ENCODE peak calls at places on chromosome 5, in five cellular contexts. One of them, this sample, is unnamed.

GRCh38 chr5:14178671-14179211 is 35.6 kb downstream of the TRIO start:
- DNase-seq in NCI-H526 treated with DMSO at 0.1 percent for 48 hours: no peak
- DNase-seq in endothelial cell: no peak
- DNase-seq in activated CD8-positive, alpha-beta memory T cell treated with anti-CD3 and anti-CD28 coated beads for 1 hour: no peak
- DNase-seq in NCI-H446 treated with DMSO at 0.1 percent for 48 hours: no peak
- DNase-seq in this sample: no peak

GRCh38 chr5:33233013-33233463 is 207.7 kb upstream of the TARS1 start:
- DNase-seq in activated CD8-positive, alpha-beta memory T cell treated with anti-CD3 and anti-CD28 coated beads for 1 hour: no peak
- DNase-seq in endothelial cell: no peak
- DNase-seq in NCI-H526 treated with DMSO at 0.1 percent for 48 hours: no peak
- DNase-seq in NCI-H446 treated with DMSO at 0.1 percent for 48 hours: no peak
- DNase-seq in this sample: no peak

GRCh38 chr5:152086668-152087067 is 162.0 kb upstream of the GLRA1 start:
- DNase-seq in NCI-H526 treated with DMSO at 0.1 percent for 48 hours: no peak
- DNase-seq in endothelial cell: no peak
- DNase-seq in NCI-H446 treated with DMSO at 0.1 percent for 48 hours: no peak
- DNase-seq in activated CD8-positive, alpha-beta memory T cell treated with anti-CD3 and anti-CD28 coated beads for 1 hour: no peak
- DNase-seq in this sample: no peak

GRCh38 chr5:55538621-55539020 is 3.9 kb upstream of the PLPP1 start:
- DNase-seq in endothelial cell: no peak
- DNase-seq in NCI-H446 treated with DMSO at 0.1 percent for 48 hours: no peak
- DNase-seq in activated CD8-positive, alpha-beta memory T cell treated with anti-CD3 and anti-CD28 coated beads for 1 hour: no peak
- DNase-seq in NCI-H526 treated with DMSO at 0.1 percent for 48 hours: no peak
- DNase-seq in this sample: no peak

GRCh38 chr5:73265641-73266040 is 92.6 kb downstream of the TMEM174 start:
- DNase-seq in NCI-H526 treated with DMSO at 0.1 percent for 48 hours: no peak
- DNase-seq in NCI-H446 treated with DMSO at 0.1 percent for 48 hours: no peak
- DNase-seq in endothelial cell: no peak
- DNase-seq in activated CD8-positive, alpha-beta memory T cell treated with anti-CD3 and anti-CD28 coated beads for 1 hour: no peak
- DNase-seq in this sample: peak; percentile 55

GRCh38 chr5:103473725-103474124 is 88.9 kb downstream of the NUDT12 start:
- DNase-seq in NCI-H526 treated with DMSO at 0.1 percent for 48 hours: no peak
- DNase-seq in endothelial cell: no peak
- DNase-seq in activated CD8-positive, alpha-beta memory T cell treated with anti-CD3 and anti-CD28 coated beads for 1 hour: no peak
- DNase-seq in NCI-H446 treated with DMSO at 0.1 percent for 48 hours: no peak
- DNase-seq in this sample: no peak

GRCh38 chr5:36378551-36378950 is 76.8 kb upstream of the RANBP3L start:
- DNase-seq in NCI-H526 treated with DMSO at 0.1 percent for 48 hours: no peak
- DNase-seq in NCI-H446 treated with DMSO at 0.1 percent for 48 hours: no peak
- DNase-seq in activated CD8-positive, alpha-beta memory T cell treated with anti-CD3 and anti-CD28 coated beads for 1 hour: no peak
- DNase-seq in endothelial cell: no peak
- DNase-seq in this sample: no peak

GRCh38 chr5:113357696-113358476 is 76.9 kb downstream of the TSSK1B start:
- DNase-seq in endothelial cell: no peak
- DNase-seq in NCI-H446 treated with DMSO at 0.1 percent for 48 hours: no peak
- DNase-seq in NCI-H526 treated with DMSO at 0.1 percent for 48 hours: no peak
- DNase-seq in activated CD8-positive, alpha-beta memory T cell treated with anti-CD3 and anti-CD28 coated beads for 1 hour: no peak
- DNase-seq in this sample: no peak

GRCh38 chr5:95927927-95928723 is 33.5 kb downstream of the ELL2 start:
- DNase-seq in NCI-H526 treated with DMSO at 0.1 percent for 48 hours: no peak
- DNase-seq in endothelial cell: no peak
- DNase-seq in NCI-H446 treated with DMSO at 0.1 percent for 48 hours: no peak
- DNase-seq in activated CD8-positive, alpha-beta memory T cell treated with anti-CD3 and anti-CD28 coated beads for 1 hour: no peak
- DNase-seq in this sample: no peak

GRCh38 chr5:19175776-19176570 is 812.0 kb downstream of the CDH18 start:
- DNase-seq in NCI-H526 treated with DMSO at 0.1 percent for 48 hours: no peak
- DNase-seq in NCI-H446 treated with DMSO at 0.1 percent for 48 hours: peak; percentile 83
- DNase-seq in activated CD8-positive, alpha-beta memory T cell treated with anti-CD3 and anti-CD28 coated beads for 1 hour: no peak
- DNase-seq in endothelial cell: no peak
- DNase-seq in this sample: peak; percentile 97

GRCh38 chr5:21919417-21920022 is 933.6 kb downstream of the CDH12 start:
- DNase-seq in endothelial cell: peak; percentile 47
- DNase-seq in activated CD8-positive, alpha-beta memory T cell treated with anti-CD3 and anti-CD28 coated beads for 1 hour: no peak
- DNase-seq in NCI-H446 treated with DMSO at 0.1 percent for 48 hours: peak; percentile 90
- DNase-seq in NCI-H526 treated with DMSO at 0.1 percent for 48 hours: peak; percentile 64
- DNase-seq in this sample: peak; percentile 8

GRCh38 chr5:10645146-10645545 is 81.3 kb downstream of the ANKRD33B start:
- DNase-seq in activated CD8-positive, alpha-beta memory T cell treated with anti-CD3 and anti-CD28 coated beads for 1 hour: no peak
- DNase-seq in NCI-H526 treated with DMSO at 0.1 percent for 48 hours: no peak
- DNase-seq in NCI-H446 treated with DMSO at 0.1 percent for 48 hours: no peak
- DNase-seq in endothelial cell: no peak
- DNase-seq in this sample: no peak

GRCh38 chr5:56259002-56259511 is 25.9 kb upstream of the ANKRD55 start:
- DNase-seq in endothelial cell: no peak
- DNase-seq in activated CD8-positive, alpha-beta memory T cell treated with anti-CD3 and anti-CD28 coated beads for 1 hour: no peak
- DNase-seq in NCI-H446 treated with DMSO at 0.1 percent for 48 hours: no peak
- DNase-seq in NCI-H526 treated with DMSO at 0.1 percent for 48 hours: no peak
- DNase-seq in this sample: no peak

GRCh38 chr5:58462154-58462553 is 2.3 kb upstream of the PLK2 start:
- DNase-seq in endothelial cell: no peak
- DNase-seq in activated CD8-positive, alpha-beta memory T cell treated with anti-CD3 and anti-CD28 coated beads for 1 hour: no peak
- DNase-seq in NCI-H526 treated with DMSO at 0.1 percent for 48 hours: no peak
- DNase-seq in NCI-H446 treated with DMSO at 0.1 percent for 48 hours: no peak
- DNase-seq in this sample: no peak

GRCh38 chr5:153974131-153974812 is 64.4 kb downstream of the FAM114A2 start:
- DNase-seq in activated CD8-positive, alpha-beta memory T cell treated with anti-CD3 and anti-CD28 coated beads for 1 hour: no peak
- DNase-seq in endothelial cell: peak; percentile 60
- DNase-seq in NCI-H526 treated with DMSO at 0.1 percent for 48 hours: no peak
- DNase-seq in NCI-H446 treated with DMSO at 0.1 percent for 48 hours: no peak
- DNase-seq in this sample: peak; percentile 24

GRCh38 chr5:62719061-62719730 is 140.6 kb downstream of the LRRC70 start:
- DNase-seq in NCI-H526 treated with DMSO at 0.1 percent for 48 hours: no peak
- DNase-seq in activated CD8-positive, alpha-beta memory T cell treated with anti-CD3 and anti-CD28 coated beads for 1 hour: no peak
- DNase-seq in NCI-H446 treated with DMSO at 0.1 percent for 48 hours: no peak
- DNase-seq in endothelial cell: no peak
- DNase-seq in this sample: no peak

GRCh38 chr5:110478899-110479298 is 247.6 kb downstream of the TMEM232 start:
- DNase-seq in NCI-H526 treated with DMSO at 0.1 percent for 48 hours: no peak
- DNase-seq in NCI-H446 treated with DMSO at 0.1 percent for 48 hours: no peak
- DNase-seq in activated CD8-positive, alpha-beta memory T cell treated with anti-CD3 and anti-CD28 coated beads for 1 hour: no peak
- DNase-seq in endothelial cell: no peak
- DNase-seq in this sample: no peak

GRCh38 chr5:63854076-63854475 is 108.2 kb downstream of the HTR1A start:
- DNase-seq in NCI-H526 treated with DMSO at 0.1 percent for 48 hours: no peak
- DNase-seq in activated CD8-positive, alpha-beta memory T cell treated with anti-CD3 and anti-CD28 coated beads for 1 hour: no peak
- DNase-seq in NCI-H446 treated with DMSO at 0.1 percent for 48 hours: no peak
- DNase-seq in endothelial cell: no peak
- DNase-seq in this sample: no peak

GRCh38 chr5:157463621-157464407 is 3.8 kb downstream of the NIPAL4 start:
- DNase-seq in NCI-H446 treated with DMSO at 0.1 percent for 48 hours: no peak
- DNase-seq in endothelial cell: no peak
- DNase-seq in NCI-H526 treated with DMSO at 0.1 percent for 48 hours: no peak
- DNase-seq in activated CD8-positive, alpha-beta memory T cell treated with anti-CD3 and anti-CD28 coated beads for 1 hour: no peak
- DNase-seq in this sample: no peak

GRCh38 chr5:109852371-109853160 is 162.8 kb downstream of the MAN2A1 start:
- DNase-seq in activated CD8-positive, alpha-beta memory T cell treated with anti-CD3 and anti-CD28 coated beads for 1 hour: no peak
- DNase-seq in NCI-H526 treated with DMSO at 0.1 percent for 48 hours: no peak
- DNase-seq in NCI-H446 treated with DMSO at 0.1 percent for 48 hours: no peak
- DNase-seq in endothelial cell: no peak
- DNase-seq in this sample: no peak

GRCh38 chr5:79346420-79346824 is 110.5 kb downstream of the JMY start:
- DNase-seq in NCI-H526 treated with DMSO at 0.1 percent for 48 hours: no peak
- DNase-seq in NCI-H446 treated with DMSO at 0.1 percent for 48 hours: no peak
- DNase-seq in activated CD8-positive, alpha-beta memory T cell treated with anti-CD3 and anti-CD28 coated beads for 1 hour: no peak
- DNase-seq in endothelial cell: no peak
- DNase-seq in this sample: no peak

GRCh38 chr5:137751869-137752491 is 2.2 kb downstream of the HNRNPA0 start:
- DNase-seq in NCI-H526 treated with DMSO at 0.1 percent for 48 hours: peak; percentile 56
- DNase-seq in activated CD8-positive, alpha-beta memory T cell treated with anti-CD3 and anti-CD28 coated beads for 1 hour: no peak
- DNase-seq in NCI-H446 treated with DMSO at 0.1 percent for 48 hours: peak; percentile 4
- DNase-seq in endothelial cell: peak; percentile 15
- DNase-seq in this sample: peak; percentile 53

GRCh38 chr5:65359981-65360380 is 121.7 kb downstream of the ADAMTS6 start:
- DNase-seq in NCI-H526 treated with DMSO at 0.1 percent for 48 hours: no peak
- DNase-seq in NCI-H446 treated with DMSO at 0.1 percent for 48 hours: peak; percentile 41
- DNase-seq in activated CD8-positive, alpha-beta memory T cell treated with anti-CD3 and anti-CD28 coated beads for 1 hour: no peak
- DNase-seq in endothelial cell: no peak
- DNase-seq in this sample: peak; percentile 70

GRCh38 chr5:181100121-181101015 is 30.6 kb downstream of the OR2V1 start:
- DNase-seq in activated CD8-positive, alpha-beta memory T cell treated with anti-CD3 and anti-CD28 coated beads for 1 hour: no peak
- DNase-seq in NCI-H446 treated with DMSO at 0.1 percent for 48 hours: no peak
- DNase-seq in NCI-H526 treated with DMSO at 0.1 percent for 48 hours: no peak
- DNase-seq in endothelial cell: no peak
- DNase-seq in this sample: no peak

GRCh38 chr5:64074533-64074932 is 91.1 kb upstream of the RNF180 start:
- DNase-seq in NCI-H526 treated with DMSO at 0.1 percent for 48 hours: peak; percentile 12
- DNase-seq in activated CD8-positive, alpha-beta memory T cell treated with anti-CD3 and anti-CD28 coated beads for 1 hour: no peak
- DNase-seq in endothelial cell: peak; percentile 33
- DNase-seq in NCI-H446 treated with DMSO at 0.1 percent for 48 hours: no peak
- DNase-seq in this sample: peak; percentile 8

This sample was measured in DMS 273 treated with DMSO at 0.1 percent for 48 hours.